ENCODE peak calls at places on chromosomes 13 and 19, in ten cellular contexts. F is stimulated activated CD8-positive, alpha-beta memory T cell treated with anti-CD3 and anti-CD28 coated beads, Interleukin-15, amount 100 ng/mL, for 1 hour; A is iPS-NIHi11; B is sciatic nerve; Y is HS-5; G is NCI-H2107; E is amniotic epithelial cell; K is activated T-helper 1 cell treated with anti-CD3 and anti-CD28 coated beads, Interleukin-2, amount 50 U/mL, for 16 hours; S is fibroblast of villous mesenchyme; J is ovary. V is an unnamed sample.

GRCh38 chr13:100163375-100163774 is 74.5 kb downstream of the PCCA start:
- DNase-seq in F (no peak), A (no peak), B (no peak), Y (no peak), G (no peak), E (no peak), K (no peak), S (no peak), J (no peak), V (no peak)

GRCh38 chr19:32373614-32374295 is 28.3 kb downstream of the ZNF507 start:
- DNase-seq in F (no peak), A (no peak), B (no peak), Y (peak), G (peak), E (peak), K (no peak), S (peak), J (peak), V (no peak)

GRCh38 chr19:31448221-31448657 is 99.0 kb upstream of the TSHZ3 start:
- DNase-seq in F (no peak), A (no peak), B (no peak), Y (no peak), G (no peak), E (peak), K (no peak), S (peak), J (peak), V (peak)

GRCh38 chr13:29384466-29384865 is 211.0 kb downstream of the SLC7A1 start:
- DNase-seq in F (no peak), A (no peak), B (no peak), Y (no peak), G (no peak), E (no peak), K (no peak), S (no peak), J (no peak), V (peak)

GRCh38 chr19:55156202-55157063 is 1.1 kb downstream of the TNNI3 start:
- DNase-seq in F (peak), A (peak), B (no peak), Y (no peak), G (peak), E (peak), K (no peak), S (no peak), J (no peak), V (peak)

GRCh38 chr13:35889560-35889959 is 241.6 kb downstream of the DCLK1 start:
- DNase-seq in F (no peak), A (no peak), B (no peak), Y (no peak), G (no peak), E (no peak), K (no peak), S (no peak), J (no peak), V (no peak)

GRCh38 chr13:93416943-93417342 is 190.3 kb downstream of the GPC6 start:
- DNase-seq in F (no peak), A (no peak), B (no peak), Y (no peak), G (no peak), E (no peak), K (no peak), S (no peak), J (no peak), V (no peak)

GRCh38 chr19:12736854-12737665 is at the start of gene GET3:
- DNase-seq in F (peak), A (peak), B (peak), Y (peak), G (peak), E (peak), K (peak), S (peak), J (peak), V (peak)

GRCh38 chr19:30095171-30095570 is 153.1 kb downstream of the URI1 start:
- DNase-seq in F (no peak), A (no peak), B (no peak), Y (no peak), G (no peak), E (no peak), K (no peak), S (no peak), J (no peak), V (no peak)

GRCh38 chr19:17264641-17264979 is at the start of gene USHBP1:
- DNase-seq in F (no peak), A (peak), B (no peak), Y (no peak), G (no peak), E (no peak), K (no peak), S (no peak), J (no peak), V (no peak)

GRCh38 chr13:46134494-46134893 is 29.7 kb upstream of the CPB2 start:
- DNase-seq in F (no peak), A (no peak), B (no peak), Y (no peak), G (no peak), E (no peak), K (no peak), S (no peak), J (no peak), V (no peak)

GRCh38 chr13:112891477-112892401 is 77.3 kb upstream of the MCF2L start:
- DNase-seq in F (no peak), A (peak), B (no peak), Y (no peak), G (peak), E (no peak), K (no peak), S (no peak), J (no peak), V (no peak)

GRCh38 chr19:35265126-35265995 is 3.4 kb upstream of the USF2 start:
- DNase-seq in F (no peak), A (no peak), B (peak), Y (no peak), G (no peak), E (no peak), K (no peak), S (no peak), J (no peak), V (no peak)

GRCh38 chr19:46860846-46861690 is at the start of gene ARHGAP35:
- DNase-seq in F (peak), A (peak), B (peak), Y (no peak), G (peak), E (peak), K (peak), S (no peak), J (peak), V (peak)

GRCh38 chr13:29454931-29455481 is 140.5 kb downstream of the SLC7A1 start:
- DNase-seq in F (no peak), A (peak), B (no peak), Y (no peak), G (no peak), E (peak), K (no peak), S (peak), J (no peak), V (no peak)

GRCh38 chr13:113023217-113023597 is 54.2 kb downstream of the MCF2L start:
- DNase-seq in F (no peak), A (no peak), B (no peak), Y (no peak), G (no peak), E (no peak), K (no peak), S (no peak), J (no peak), V (no peak)

GRCh38 chr13:30016398-30016797 is 166.0 kb upstream of the UBL3 start:
- DNase-seq in F (no peak), A (no peak), B (no peak), Y (no peak), G (no peak), E (no peak), K (no peak), S (no peak), J (no peak), V (no peak)

GRCh38 chr13:79810018-79810417 is 329.1 kb downstream of the NDFIP2 start:
- DNase-seq in F (no peak), A (no peak), B (no peak), Y (no peak), G (no peak), E (no peak), K (no peak), S (no peak), J (no peak), V (no peak)

GRCh38 chr13:108851660-108852059 is 222.2 kb downstream of the MYO16 start:
- DNase-seq in F (no peak), A (no peak), B (no peak), Y (no peak), G (no peak), E (no peak), K (no peak), S (no peak), J (no peak), V (no peak)

GRCh38 chr13:67623630-67624029 is 393.5 kb upstream of the PCDH9 start:
- DNase-seq in F (no peak), A (no peak), B (no peak), Y (no peak), G (no peak), E (no peak), K (no peak), S (no peak), J (no peak), V (no peak)

GRCh38 chr13:30792257-30793000 is 57.1 kb downstream of the ALOX5AP start:
- DNase-seq in F (no peak), A (peak), B (peak), Y (peak), G (no peak), E (peak), K (no peak), S (peak), J (peak), V (peak)

GRCh38 chr19:33259532-33259931 is 33.9 kb upstream of the SLC7A10 start:
- DNase-seq in F (no peak), A (no peak), B (no peak), Y (no peak), G (no peak), E (peak), K (no peak), S (no peak), J (no peak), V (no peak)

GRCh38 chr19:52442179-52442578 is 11.2 kb upstream of the ZNF578 start:
- DNase-seq in F (no peak), A (no peak), B (no peak), Y (no peak), G (no peak), E (no peak), K (no peak), S (no peak), J (no peak), V (no peak)

GRCh38 chr13:100428966-100429365 is 159.6 kb downstream of the GGACT start:
- DNase-seq in F (no peak), A (no peak), B (no peak), Y (no peak), G (no peak), E (no peak), K (no peak), S (no peak), J (no peak), V (no peak)

GRCh38 chr19:42081584-42082258 is 5.8 kb downstream of the ZNF574 start:
- DNase-seq in F (no peak), A (no peak), B (no peak), Y (no peak), G (no peak), E (peak), K (no peak), S (peak), J (no peak), V (peak)

GRCh38 chr13:21336609-21337008 is 122.5 kb downstream of the ZDHHC20 start:
- DNase-seq in F (no peak), A (no peak), B (no peak), Y (no peak), G (no peak), E (no peak), K (no peak), S (no peak), J (no peak), V (no peak)

GRCh38 chr19:35438527-35438926 is 9.5 kb upstream of the FFAR2 start:
- DNase-seq in F (no peak), A (no peak), B (no peak), Y (no peak), G (no peak), E (no peak), K (no peak), S (no peak), J (no peak), V (no peak)

GRCh38 chr19:40989453-40989852 is 1.6 kb upstream of the CYP2B6 start:
- DNase-seq in F (no peak), A (no peak), B (no peak), Y (no peak), G (no peak), E (no peak), K (no peak), S (no peak), J (no peak), V (no peak)

GRCh38 chr13:29382021-29382420 is 213.5 kb downstream of the SLC7A1 start:
- DNase-seq in F (no peak), A (no peak), B (no peak), Y (no peak), G (no peak), E (no peak), K (no peak), S (no peak), J (no peak), V (no peak)